ENCODE peak calls at places on chromosomes 4 and X, in five cellular contexts. Z is Peyer's patch, O is stomach, C is IMR-90, P is bronchial epithelial cell. S is an unnamed sample.
A peak's percentile ranks its signal among the peaks of the same experiment; 100 is the strongest.

GRCh38 chr4:120688791-120689190 is 233.7 kb downstream of the PRDM5 start:
- DNase-seq in Z (no peak), P (no peak), C (no peak), O (no peak), S (no peak)

GRCh38 chr4:71607780-71608673 is 175.9 kb downstream of the GC start:
- DNase-seq in Z (no peak), P (peak; percentile 97), O (no peak), C (peak; percentile 6), S (no peak)

GRCh38 chr4:153748378-153748777 is 11.4 kb downstream of the RNF175 start:
- DNase-seq in Z (no peak), P (peak; percentile 98), C (peak; percentile 38), O (no peak), S (no peak)

GRCh38 chrX:21802054-21802660 is 37.3 kb upstream of the MBTPS2 start:
- DNase-seq in P (no peak), O (no peak), Z (no peak), C (no peak), S (no peak)

GRCh38 chr4:25884040-25884788 is 21.4 kb upstream of the SEL1L3 start:
- DNase-seq in C (peak; percentile 92), O (no peak), P (peak; percentile 90), Z (peak; percentile 37), S (no peak)

GRCh38 chr4:87679449-87680169 is 29.5 kb downstream of the DMP1 start:
- DNase-seq in Z (no peak), C (peak; percentile 58), P (peak; percentile 19), O (no peak), S (peak; percentile 31)

GRCh38 chrX:20947411-20947912 is 426.8 kb upstream of the CNKSR2 start:
- DNase-seq in Z (no peak), C (no peak), P (peak; percentile 35), O (no peak), S (no peak)

GRCh38 chrX:140762061-140762460 is 52.5 kb downstream of the LINC00632 start:
- DNase-seq in P (peak; percentile 24), Z (no peak), C (peak; percentile 74), O (peak; percentile 38), S (no peak)

GRCh38 chr4:24730256-24731001 is 64.9 kb upstream of the SOD3 start:
- DNase-seq in Z (no peak), O (no peak), P (no peak), C (peak; percentile 54), S (no peak)

GRCh38 chr4:6575503-6576240 is 683 bp downstream of the MAN2B2 start:
- DNase-seq in P (no peak), C (no peak), O (no peak), Z (no peak), S (no peak)

GRCh38 chr4:52873191-52873590 is 11.1 kb downstream of the RASL11B start:
- DNase-seq in Z (no peak), O (peak; percentile 28), C (no peak), P (no peak), S (no peak)

GRCh38 chr4:67327245-67327860 is 217.9 kb downstream of the CENPC start:
- DNase-seq in Z (peak; percentile 17), C (peak; percentile 42), P (peak; percentile 54), O (peak; percentile 57), S (peak; percentile 70)

GRCh38 chr4:67333663-67334062 is 211.6 kb downstream of the CENPC start:
- DNase-seq in C (no peak), O (no peak), P (no peak), Z (no peak), S (no peak)

DNA sequence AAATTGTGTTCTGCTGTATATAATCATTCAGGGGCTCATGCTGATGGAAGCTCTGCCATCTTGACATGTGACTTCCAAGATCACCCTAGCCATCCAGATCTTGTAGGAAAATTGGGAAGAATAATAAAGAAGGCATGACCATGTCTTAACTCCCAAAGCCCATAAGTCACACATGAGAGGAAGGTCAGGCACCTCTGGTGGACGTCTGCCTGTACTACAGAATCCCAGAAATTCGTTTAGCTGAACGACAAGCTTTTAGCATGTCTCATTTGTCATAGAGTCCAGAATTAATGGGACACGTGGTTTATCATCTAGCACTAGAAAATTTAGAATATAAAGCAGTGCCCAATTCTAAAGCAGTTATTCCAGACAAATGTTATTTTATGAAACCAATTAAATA is 212.7 kb downstream of the CENPC start:
- DNase-seq in P (peak; percentile 38), C (no peak), O (no peak), Z (no peak), S (peak; percentile 4)
- TF ChIP-seq CTCF in P (peak; percentile 49), C (peak; percentile 13), O (no peak), Z (no peak), S (peak; percentile 8)

GRCh38 chr4:143336828-143337599 is at the start of gene GAB1:
- DNase-seq in P (peak; percentile 58), O (peak; percentile 77), C (peak; percentile 80), Z (peak; percentile 25), S (peak; percentile 88)
- TF ChIP-seq CTCF in P (peak; percentile 38), O (no peak), C (no peak), Z (peak; percentile 4), S (no peak)

GRCh38 chr4:117702353-117702752 is 331.9 kb upstream of the NDST3 start:
- DNase-seq in Z (no peak), P (no peak), C (no peak), O (no peak), S (no peak)

GRCh38 chr4:117699595-117699994 is 334.7 kb upstream of the NDST3 start:
- DNase-seq in P (no peak), Z (no peak), C (no peak), O (no peak), S (no peak)

DNA sequence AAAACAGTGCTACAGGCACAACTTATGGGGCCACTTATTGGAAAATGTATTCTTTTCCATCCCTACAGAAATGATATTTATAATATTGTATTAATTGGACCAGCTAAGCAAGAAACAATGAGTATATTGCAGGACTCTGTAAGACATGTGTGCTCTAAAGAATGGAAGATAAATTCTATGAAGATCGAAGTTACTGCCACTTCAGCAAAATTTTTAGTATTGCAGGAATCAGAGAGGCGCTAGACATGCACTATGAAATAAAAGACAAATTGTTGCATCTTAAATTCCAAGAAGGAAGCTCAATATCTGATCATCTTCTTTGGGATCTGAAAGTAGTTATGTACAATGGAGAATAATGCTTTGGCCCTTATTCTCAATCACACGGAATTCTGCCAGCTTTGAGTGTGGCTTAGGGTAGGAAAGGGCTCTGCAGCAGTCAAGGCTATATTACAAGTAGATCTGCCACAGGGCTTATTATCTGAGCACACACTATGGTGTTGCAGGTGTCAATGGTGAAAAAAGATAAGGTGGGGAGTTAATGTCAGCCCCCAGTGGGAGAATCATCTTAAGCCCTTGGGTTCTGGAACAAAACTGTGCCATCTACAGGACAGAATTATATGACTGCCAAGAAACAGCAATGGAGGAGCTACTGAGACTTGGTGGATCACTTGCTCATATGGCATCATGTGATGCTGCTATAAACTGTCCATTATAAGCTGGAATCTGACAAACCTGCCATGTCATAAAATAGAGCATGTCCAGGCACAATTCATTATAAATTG is 334.0 kb upstream of the NDST3 start:
- DNase-seq in Z (no peak), C (peak; percentile 0), P (peak; percentile 3), O (no peak), S (peak; percentile 4)
- TF ChIP-seq CTCF in Z (no peak), C (peak; percentile 15), P (no peak), O (no peak), S (peak; percentile 24)

DNA sequence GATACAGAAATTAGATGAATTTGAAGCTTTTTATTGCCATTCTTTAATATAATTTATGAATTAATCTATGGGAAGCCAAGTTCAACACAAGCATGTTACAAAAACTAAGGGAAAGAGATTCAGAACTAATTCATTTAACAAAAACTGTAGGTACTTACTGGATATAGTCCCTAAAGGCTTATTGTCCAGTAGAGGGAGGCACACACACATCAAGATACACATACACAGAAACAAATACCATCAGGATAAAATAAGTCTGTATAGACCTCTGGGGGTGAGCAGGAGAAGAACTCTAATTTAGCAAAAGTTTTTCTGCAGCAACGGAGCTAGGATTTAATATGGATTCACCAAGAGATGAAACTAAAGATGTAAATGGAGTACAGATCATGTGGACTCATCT is 83.0 kb upstream of the IL13RA1 start:
- DNase-seq in Z (no peak), P (peak; percentile 55), C (peak; percentile 68), O (no peak), S (peak; percentile 1)
- TF ChIP-seq CTCF in Z (no peak), P (peak; percentile 29), C (peak; percentile 63), O (peak; percentile 33), S (no peak)

DNA sequence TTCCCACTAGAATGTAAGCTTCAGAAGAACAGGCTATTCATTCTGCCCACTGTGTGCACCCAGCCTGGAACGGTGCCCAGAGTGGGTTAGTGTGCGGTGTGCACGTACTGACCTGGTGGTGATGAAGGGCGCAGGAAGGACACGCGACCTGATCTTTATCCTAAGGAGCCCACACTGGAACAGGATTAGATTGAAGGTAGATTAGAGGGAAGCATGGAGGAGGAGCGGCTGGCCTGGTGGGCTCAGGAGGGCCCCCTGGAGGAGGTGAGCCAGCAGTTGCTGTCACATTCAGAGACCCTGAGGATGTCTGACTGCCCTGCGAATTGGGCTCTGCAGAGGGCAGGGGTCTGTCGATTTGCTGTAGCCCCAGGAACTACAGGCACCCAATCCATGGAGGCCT is 73.1 kb downstream of the HTRA3 start:
- DNase-seq in P (no peak), C (no peak), O (peak; percentile 8), Z (no peak), S (no peak)
- TF ChIP-seq CTCF in P (no peak), C (peak; percentile 21), O (no peak), Z (no peak), S (no peak)

GRCh38 chr4:75953509-75953908 is 12.7 kb upstream of the NAAA start:
- DNase-seq in P (no peak), O (no peak), Z (no peak), C (peak; percentile 4), S (no peak)
- TF ChIP-seq CTCF in P (no peak), O (no peak), Z (no peak), C (no peak), S (no peak)

DNA sequence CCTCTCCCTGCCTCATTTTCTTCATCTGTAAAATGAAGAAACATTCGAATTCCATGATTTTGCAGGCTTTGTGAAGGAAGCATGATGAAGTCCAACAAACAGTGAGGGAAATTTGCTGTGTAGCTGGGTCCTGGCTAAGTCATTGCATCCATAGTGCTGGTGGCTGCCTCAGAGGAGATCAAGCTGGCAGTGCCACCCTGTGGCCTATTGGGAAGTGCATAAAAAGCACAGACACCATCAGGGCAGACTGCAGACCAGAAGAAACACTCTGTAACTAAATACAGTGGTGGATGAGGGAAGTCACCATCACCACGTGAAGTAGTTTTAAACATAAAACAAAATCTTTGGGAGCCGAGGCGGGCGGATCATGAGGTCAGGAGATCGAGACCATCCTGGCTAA is 40.7 kb upstream of the DDX3X start:
- DNase-seq in O (no peak), P (no peak), C (no peak), Z (no peak), S (no peak)
- TF ChIP-seq CTCF in O (no peak), P (peak; percentile 7), C (peak; percentile 13), Z (no peak), S (no peak)